ENCODE peak calls at places on chromosomes 7 and 10, in six cellular contexts. N is choroid plexus epithelial cell; Z is CD4-positive, alpha-beta T cell; P is AG10803; O is cardiac muscle cell; W is PC-3. L is an unnamed sample.

GRCh38 chr10:109886788-109887155 is 36.5 kb downstream of the XPNPEP1 start:
- DNase-seq in N (no peak), Z (no peak), P (no peak), O (no peak), W (no peak), L (no peak)

GRCh38 chr10:21171936-21172773 is 275.0 kb upstream of the NEBL start:
- DNase-seq in N (no peak), Z (no peak), P (no peak), O (no peak), W (peak; percentile 19), L (no peak)

GRCh38 chr7:149209518-149210269 is 14.3 kb downstream of the ZNF282 start:
- DNase-seq in N (peak; percentile 88), Z (peak; percentile 48), P (peak; percentile 29), O (peak; percentile 80), W (peak; percentile 77), L (no peak)

GRCh38 chr10:52729259-52730104 is 43.1 kb downstream of the MBL2 start:
- DNase-seq in N (peak; percentile 68), Z (no peak), P (peak; percentile 39), O (peak; percentile 61), W (peak; percentile 95), L (no peak)

GRCh38 chr10:71086439-71087080 is 125.8 kb upstream of the UNC5B start:
- DNase-seq in N (no peak), Z (no peak), P (no peak), O (no peak), W (peak; percentile 22), L (no peak)

GRCh38 chr10:125133706-125134482 is 26.5 kb downstream of the CTBP2 start:
- DNase-seq in N (no peak), Z (no peak), P (no peak), O (no peak), W (no peak), L (no peak)

GRCh38 chr7:66213637-66214036 is 8.5 kb downstream of the TPST1 start:
- DNase-seq in N (no peak), Z (no peak), P (peak; percentile 46), O (no peak), W (no peak), L (no peak)

GRCh38 chr10:3502606-3503005 is 282.4 kb downstream of the KLF6 start:
- DNase-seq in N (no peak), Z (no peak), P (no peak), O (no peak), W (peak; percentile 62), L (no peak)

GRCh38 chr10:124231188-124232135 is 138.1 kb upstream of the CHST15 start:
- DNase-seq in N (no peak), Z (peak; percentile 30), P (no peak), O (no peak), W (no peak), L (no peak)

GRCh38 chr7:1814089-1814811 is 144.2 kb downstream of the ELFN1 start:
- DNase-seq in N (no peak), Z (no peak), P (no peak), O (no peak), W (no peak), L (no peak)

GRCh38 chr10:91010952-91011351 is 90.1 kb upstream of the ANKRD1 start:
- DNase-seq in N (no peak), Z (no peak), P (no peak), O (no peak), W (peak; percentile 71), L (no peak)

GRCh38 chr7:138116156-138116555 is 39.9 kb downstream of the AKR1D1 start:
- DNase-seq in N (peak; percentile 90), Z (no peak), P (peak; percentile 7), O (peak; percentile 92), W (peak; percentile 68), L (no peak)

GRCh38 chr7:35492451-35493175 is 202.3 kb downstream of the HERPUD2 start:
- DNase-seq in N (no peak), Z (no peak), P (no peak), O (no peak), W (no peak), L (no peak)

GRCh38 chr7:151816562-151817314 is 60.2 kb downstream of the PRKAG2 start:
- DNase-seq in N (no peak), Z (no peak), P (no peak), O (no peak), W (no peak), L (no peak)

GRCh38 chr10:62760401-62760800 is 44.1 kb upstream of the ADO start:
- DNase-seq in N (no peak), Z (no peak), P (no peak), O (no peak), W (no peak), L (no peak)

GRCh38 chr7:130288829-130289228 is 4.1 kb upstream of the CPA4 start:
- DNase-seq in N (no peak), Z (no peak), P (no peak), O (no peak), W (peak; percentile 4), L (no peak)

GRCh38 chr7:140674899-140675701 is 2.4 kb downstream of the ADCK2 start:
- DNase-seq in N (peak; percentile 67), Z (no peak), P (peak; percentile 75), O (peak; percentile 71), W (peak; percentile 56), L (no peak)

GRCh38 chr7:52498319-52498718 is 537.1 kb upstream of the POM121L12 start:
- DNase-seq in N (no peak), Z (no peak), P (no peak), O (no peak), W (no peak), L (no peak)

GRCh38 chr10:69218831-69219230 is 1.3 kb upstream of the HKDC1 start:
- DNase-seq in N (no peak), Z (no peak), P (no peak), O (no peak), W (peak; percentile 45), L (no peak)

GRCh38 chr7:36967387-36967786 is 243.1 kb upstream of the AOAH start:
- DNase-seq in N (peak; percentile 83), Z (no peak), P (peak; percentile 66), O (peak; percentile 82), W (peak; percentile 70), L (no peak)

GRCh38 chr10:132417249-132417878 is 20.4 kb downstream of the PWWP2B start:
- DNase-seq in N (no peak), Z (no peak), P (no peak), O (no peak), W (no peak), L (no peak)

GRCh38 chr7:30965883-30966282 is 2.1 kb downstream of the GHRHR start:
- DNase-seq in N (no peak), Z (no peak), P (no peak), O (no peak), W (no peak), L (no peak)

GRCh38 chr10:30456262-30456661 is 22.3 kb downstream of the MAP3K8 start:
- DNase-seq in N (peak; percentile 12), Z (peak; percentile 19), P (no peak), O (no peak), W (no peak), L (no peak)

GRCh38 chr10:70814126-70814525 is 1.6 kb upstream of the SGPL1 start:
- DNase-seq in N (no peak), Z (no peak), P (no peak), O (no peak), W (no peak), L (no peak)

GRCh38 chr10:24209946-24210491 is 1.1 kb downstream of the KIAA1217 start:
- DNase-seq in N (peak; percentile 80), Z (no peak), P (peak; percentile 37), O (peak; percentile 73), W (peak; percentile 72), L (no peak)

GRCh38 chr7:100484636-100485114 is 948 bp downstream of the NYAP1 start:
- DNase-seq in N (no peak), Z (no peak), P (no peak), O (no peak), W (no peak), L (no peak)

DNA sequence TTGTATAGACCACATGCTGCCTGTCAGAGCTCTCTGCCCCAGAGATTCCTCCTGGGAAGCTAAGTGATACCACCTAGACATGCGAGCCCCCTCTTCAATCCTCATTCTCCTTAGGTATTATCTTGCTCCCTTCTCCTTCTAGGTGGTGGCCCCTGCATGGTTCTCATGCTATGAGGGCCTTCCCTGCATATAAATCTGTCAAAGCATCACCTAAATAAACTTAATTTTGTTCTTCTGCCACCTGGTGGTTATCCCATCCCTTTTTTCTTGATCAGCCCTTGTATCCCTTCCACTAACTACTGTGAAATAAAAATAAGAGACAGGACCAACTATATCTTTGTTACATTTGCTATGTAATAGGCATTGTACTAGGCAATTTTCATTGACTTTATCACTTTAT is 242.1 kb downstream of the CDC14C start:
- DNase-seq in N (peak; percentile 1), Z (no peak), P (no peak), O (no peak), W (peak; percentile 45), L (no peak)
- TF ChIP-seq CTCF in N (no peak), Z (no peak), P (peak; percentile 23), O (no peak), W (peak; percentile 58), L (no peak)

GRCh38 chr7:119197872-119198527 is 973.5 kb downstream of the ANKRD7 start:
- DNase-seq in N (peak; percentile 63), Z (no peak), P (peak; percentile 2), O (peak; percentile 55), W (peak; percentile 73), L (no peak)
- TF ChIP-seq CTCF in N (peak; percentile 75), Z (no peak), P (peak; percentile 25), O (peak; percentile 71), W (peak; percentile 75), L (no peak)

GRCh38 chr7:84188811-84189405 is 5.7 kb downstream of the SEMA3A start:
- DNase-seq in N (peak; percentile 64), Z (no peak), P (no peak), O (peak; percentile 50), W (peak; percentile 63), L (no peak)
- TF ChIP-seq CTCF in N (peak; percentile 64), Z (peak; percentile 52), P (peak; percentile 55), O (peak; percentile 60), W (peak; percentile 80), L (no peak)

DNA sequence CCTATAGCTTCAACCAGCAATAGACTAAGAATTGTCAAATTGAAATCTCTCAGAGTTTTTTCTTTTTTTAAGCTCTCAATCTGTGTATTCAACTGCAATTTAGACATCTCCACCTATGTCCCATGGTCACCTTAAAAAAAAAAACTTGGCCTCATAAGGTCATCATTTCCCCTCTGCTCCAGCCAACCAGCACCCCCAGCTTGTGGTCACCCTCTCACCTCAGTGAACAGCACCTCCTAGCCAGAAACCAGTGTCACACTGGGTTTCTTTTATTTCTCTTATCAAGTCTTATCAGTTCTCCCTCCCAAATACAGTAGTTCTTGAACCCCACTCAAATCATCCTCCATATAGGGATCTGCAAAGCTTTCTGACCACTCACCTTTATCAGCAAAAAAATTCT is 4.0 kb downstream of the ITGB1 start:
- DNase-seq in N (no peak), Z (no peak), P (no peak), O (no peak), W (no peak), L (no peak)
- TF ChIP-seq CTCF in N (no peak), Z (no peak), P (no peak), O (no peak), W (peak; percentile 46), L (no peak)